ENCODE peak calls at places on chromosomes 12 and 14, in seven cellular contexts. One of them, this sample, is unnamed.

GRCh38 chr14:29682789-29683188 is 244.9 kb downstream of the PRKD1 start:
- DNase-seq in HT-29: no peak
- DNase-seq in BJ: no peak
- DNase-seq in thoracic aorta: no peak
- DNase-seq in activated naive CD4-positive, alpha-beta T cell: no peak
- DNase-seq in cardiac muscle cell: no peak
- DNase-seq in activated naive CD8-positive, alpha-beta T cell treated with anti-CD3 and anti-CD28 coated beads for 36 hours: no peak
- DNase-seq in this sample: no peak

GRCh38 chr14:104048758-104049496 is 36.6 kb upstream of the ASPG start:
- DNase-seq in HT-29: no peak
- DNase-seq in BJ: no peak
- DNase-seq in thoracic aorta: no peak
- DNase-seq in activated naive CD4-positive, alpha-beta T cell: no peak
- DNase-seq in cardiac muscle cell: peak
- DNase-seq in activated naive CD8-positive, alpha-beta T cell treated with anti-CD3 and anti-CD28 coated beads for 36 hours: no peak
- DNase-seq in this sample: no peak

GRCh38 chr12:49187184-49187583 is 1.7 kb downstream of the TUBA1A start:
- DNase-seq in HT-29: no peak
- DNase-seq in BJ: no peak
- DNase-seq in thoracic aorta: peak
- DNase-seq in activated naive CD4-positive, alpha-beta T cell: no peak
- DNase-seq in cardiac muscle cell: no peak
- DNase-seq in activated naive CD8-positive, alpha-beta T cell treated with anti-CD3 and anti-CD28 coated beads for 36 hours: no peak
- DNase-seq in this sample: no peak

GRCh38 chr14:92513966-92514843 is 624 bp downstream of the RIN3 start:
- DNase-seq in HT-29: no peak
- DNase-seq in BJ: no peak
- DNase-seq in thoracic aorta: no peak
- DNase-seq in activated naive CD4-positive, alpha-beta T cell: no peak
- DNase-seq in cardiac muscle cell: peak
- DNase-seq in activated naive CD8-positive, alpha-beta T cell treated with anti-CD3 and anti-CD28 coated beads for 36 hours: peak
- DNase-seq in this sample: no peak

GRCh38 chr12:106090586-106091411 is 48.0 kb downstream of the NUAK1 start:
- DNase-seq in HT-29: no peak
- DNase-seq in BJ: peak
- DNase-seq in thoracic aorta: peak
- DNase-seq in activated naive CD4-positive, alpha-beta T cell: no peak
- DNase-seq in cardiac muscle cell: no peak
- DNase-seq in activated naive CD8-positive, alpha-beta T cell treated with anti-CD3 and anti-CD28 coated beads for 36 hours: no peak
- DNase-seq in this sample: no peak

GRCh38 chr12:13870255-13870654 is 111.1 kb downstream of the GRIN2B start:
- DNase-seq in HT-29: no peak
- DNase-seq in BJ: no peak
- DNase-seq in thoracic aorta: no peak
- DNase-seq in activated naive CD4-positive, alpha-beta T cell: no peak
- DNase-seq in cardiac muscle cell: no peak
- DNase-seq in activated naive CD8-positive, alpha-beta T cell treated with anti-CD3 and anti-CD28 coated beads for 36 hours: no peak
- DNase-seq in this sample: no peak

GRCh38 chr14:80213602-80214001 is 2.3 kb upstream of the DIO2 start:
- DNase-seq in HT-29: peak
- DNase-seq in BJ: no peak
- DNase-seq in thoracic aorta: no peak
- DNase-seq in activated naive CD4-positive, alpha-beta T cell: no peak
- DNase-seq in cardiac muscle cell: peak
- DNase-seq in activated naive CD8-positive, alpha-beta T cell treated with anti-CD3 and anti-CD28 coated beads for 36 hours: no peak
- DNase-seq in this sample: no peak

GRCh38 chr12:49057888-49058287 is 2.7 kb downstream of the KMT2D start:
- DNase-seq in HT-29: peak
- DNase-seq in BJ: no peak
- DNase-seq in thoracic aorta: no peak
- DNase-seq in activated naive CD4-positive, alpha-beta T cell: no peak
- DNase-seq in cardiac muscle cell: no peak
- DNase-seq in activated naive CD8-positive, alpha-beta T cell treated with anti-CD3 and anti-CD28 coated beads for 36 hours: no peak
- DNase-seq in this sample: no peak

GRCh38 chr12:104969328-104969727 is 11.2 kb upstream of the SLC41A2 start:
- DNase-seq in HT-29: no peak
- DNase-seq in BJ: no peak
- DNase-seq in thoracic aorta: no peak
- DNase-seq in activated naive CD4-positive, alpha-beta T cell: no peak
- DNase-seq in cardiac muscle cell: no peak
- DNase-seq in activated naive CD8-positive, alpha-beta T cell treated with anti-CD3 and anti-CD28 coated beads for 36 hours: no peak
- DNase-seq in this sample: no peak

GRCh38 chr14:75153295-75153694 is 23.1 kb downstream of the TMED10 start:
- DNase-seq in HT-29: no peak
- DNase-seq in BJ: no peak
- DNase-seq in thoracic aorta: no peak
- DNase-seq in activated naive CD4-positive, alpha-beta T cell: no peak
- DNase-seq in cardiac muscle cell: no peak
- DNase-seq in activated naive CD8-positive, alpha-beta T cell treated with anti-CD3 and anti-CD28 coated beads for 36 hours: no peak
- DNase-seq in this sample: no peak

GRCh38 chr14:71692496-71692895 is 239.7 kb upstream of the RGS6 start:
- DNase-seq in HT-29: no peak
- DNase-seq in BJ: no peak
- DNase-seq in thoracic aorta: no peak
- DNase-seq in activated naive CD4-positive, alpha-beta T cell: no peak
- DNase-seq in cardiac muscle cell: no peak
- DNase-seq in activated naive CD8-positive, alpha-beta T cell treated with anti-CD3 and anti-CD28 coated beads for 36 hours: no peak
- DNase-seq in this sample: no peak

GRCh38 chr14:100246809-100247428 is 8.0 kb downstream of the YY1 start:
- DNase-seq in HT-29: peak
- DNase-seq in BJ: no peak
- DNase-seq in thoracic aorta: no peak
- DNase-seq in activated naive CD4-positive, alpha-beta T cell: no peak
- DNase-seq in cardiac muscle cell: peak
- DNase-seq in activated naive CD8-positive, alpha-beta T cell treated with anti-CD3 and anti-CD28 coated beads for 36 hours: no peak
- DNase-seq in this sample: no peak

GRCh38 chr12:46920503-46920902 is 94.7 kb upstream of the SLC38A4 start:
- DNase-seq in HT-29: no peak
- DNase-seq in BJ: no peak
- DNase-seq in thoracic aorta: no peak
- DNase-seq in activated naive CD4-positive, alpha-beta T cell: no peak
- DNase-seq in cardiac muscle cell: no peak
- DNase-seq in activated naive CD8-positive, alpha-beta T cell treated with anti-CD3 and anti-CD28 coated beads for 36 hours: no peak
- DNase-seq in this sample: no peak

GRCh38 chr14:78253986-78254385 is 83.8 kb downstream of the NRXN3 start:
- DNase-seq in HT-29: no peak
- DNase-seq in BJ: peak
- DNase-seq in thoracic aorta: no peak
- DNase-seq in activated naive CD4-positive, alpha-beta T cell: no peak
- DNase-seq in cardiac muscle cell: no peak
- DNase-seq in activated naive CD8-positive, alpha-beta T cell treated with anti-CD3 and anti-CD28 coated beads for 36 hours: no peak
- DNase-seq in this sample: no peak

GRCh38 chr14:35046751-35047536 is 872 bp downstream of the FAM177A1 start:
- DNase-seq in HT-29: peak
- DNase-seq in BJ: no peak
- DNase-seq in thoracic aorta: no peak
- DNase-seq in activated naive CD4-positive, alpha-beta T cell: peak
- DNase-seq in cardiac muscle cell: no peak
- DNase-seq in activated naive CD8-positive, alpha-beta T cell treated with anti-CD3 and anti-CD28 coated beads for 36 hours: no peak
- DNase-seq in this sample: no peak

GRCh38 chr12:27226319-27226984 is 17.6 kb upstream of the STK38L start:
- DNase-seq in HT-29: peak
- DNase-seq in BJ: no peak
- DNase-seq in thoracic aorta: no peak
- DNase-seq in activated naive CD4-positive, alpha-beta T cell: no peak
- DNase-seq in cardiac muscle cell: no peak
- DNase-seq in activated naive CD8-positive, alpha-beta T cell treated with anti-CD3 and anti-CD28 coated beads for 36 hours: no peak
- DNase-seq in this sample: no peak

GRCh38 chr12:59372971-59373370 is 222.9 kb upstream of the SLC16A7 start:
- DNase-seq in HT-29: peak
- DNase-seq in BJ: no peak
- DNase-seq in thoracic aorta: no peak
- DNase-seq in activated naive CD4-positive, alpha-beta T cell: no peak
- DNase-seq in cardiac muscle cell: no peak
- DNase-seq in activated naive CD8-positive, alpha-beta T cell treated with anti-CD3 and anti-CD28 coated beads for 36 hours: no peak
- DNase-seq in this sample: no peak

GRCh38 chr12:32947203-32947795 is 50.7 kb upstream of the PKP2 start:
- DNase-seq in HT-29: peak
- DNase-seq in BJ: no peak
- DNase-seq in thoracic aorta: no peak
- DNase-seq in activated naive CD4-positive, alpha-beta T cell: no peak
- DNase-seq in cardiac muscle cell: peak
- DNase-seq in activated naive CD8-positive, alpha-beta T cell treated with anti-CD3 and anti-CD28 coated beads for 36 hours: no peak
- DNase-seq in this sample: no peak

GRCh38 chr12:71594214-71594948 is 69.3 kb downstream of the ZFC3H1 start:
- DNase-seq in HT-29: peak
- DNase-seq in BJ: no peak
- DNase-seq in thoracic aorta: no peak
- DNase-seq in activated naive CD4-positive, alpha-beta T cell: no peak
- DNase-seq in cardiac muscle cell: peak
- DNase-seq in activated naive CD8-positive, alpha-beta T cell treated with anti-CD3 and anti-CD28 coated beads for 36 hours: no peak
- DNase-seq in this sample: no peak

GRCh38 chr12:116454950-116455447 is 104.2 kb upstream of the MAP1LC3B2 start:
- DNase-seq in HT-29: peak
- DNase-seq in BJ: peak
- DNase-seq in thoracic aorta: no peak
- DNase-seq in activated naive CD4-positive, alpha-beta T cell: no peak
- DNase-seq in cardiac muscle cell: no peak
- DNase-seq in activated naive CD8-positive, alpha-beta T cell treated with anti-CD3 and anti-CD28 coated beads for 36 hours: no peak
- DNase-seq in this sample: no peak

GRCh38 chr14:23528555-23528954 is 23.0 kb downstream of the ZFHX2 start:
- DNase-seq in HT-29: no peak
- DNase-seq in BJ: no peak
- DNase-seq in thoracic aorta: no peak
- DNase-seq in activated naive CD4-positive, alpha-beta T cell: no peak
- DNase-seq in cardiac muscle cell: no peak
- DNase-seq in activated naive CD8-positive, alpha-beta T cell treated with anti-CD3 and anti-CD28 coated beads for 36 hours: no peak
- DNase-seq in this sample: no peak

GRCh38 chr14:61866932-61867920 is 105.0 kb downstream of the SNAPC1 start:
- DNase-seq in HT-29: peak
- DNase-seq in BJ: no peak
- DNase-seq in thoracic aorta: no peak
- DNase-seq in activated naive CD4-positive, alpha-beta T cell: no peak
- DNase-seq in cardiac muscle cell: no peak
- DNase-seq in activated naive CD8-positive, alpha-beta T cell treated with anti-CD3 and anti-CD28 coated beads for 36 hours: no peak
- DNase-seq in this sample: no peak

GRCh38 chr12:84276215-84276614 is 636.4 kb downstream of the SLC6A15 start:
- DNase-seq in HT-29: no peak
- DNase-seq in BJ: no peak
- DNase-seq in thoracic aorta: no peak
- DNase-seq in activated naive CD4-positive, alpha-beta T cell: no peak
- DNase-seq in cardiac muscle cell: no peak
- DNase-seq in activated naive CD8-positive, alpha-beta T cell treated with anti-CD3 and anti-CD28 coated beads for 36 hours: no peak
- DNase-seq in this sample: no peak

GRCh38 chr14:96088911-96089310 is 49.7 kb downstream of the C14orf132 start:
- DNase-seq in HT-29: no peak
- DNase-seq in BJ: no peak
- DNase-seq in thoracic aorta: no peak
- DNase-seq in activated naive CD4-positive, alpha-beta T cell: no peak
- DNase-seq in cardiac muscle cell: no peak
- DNase-seq in activated naive CD8-positive, alpha-beta T cell treated with anti-CD3 and anti-CD28 coated beads for 36 hours: no peak
- DNase-seq in this sample: no peak

GRCh38 chr12:103698752-103699540 is 111.9 kb downstream of the STAB2 start:
- DNase-seq in HT-29: no peak
- DNase-seq in BJ: no peak
- DNase-seq in thoracic aorta: no peak
- DNase-seq in activated naive CD4-positive, alpha-beta T cell: no peak
- DNase-seq in cardiac muscle cell: no peak
- DNase-seq in activated naive CD8-positive, alpha-beta T cell treated with anti-CD3 and anti-CD28 coated beads for 36 hours: no peak
- DNase-seq in this sample: no peak

GRCh38 chr12:51482808-51483532 is 58.3 kb downstream of the SLC4A8 start:
- DNase-seq in HT-29: no peak
- DNase-seq in BJ: no peak
- DNase-seq in thoracic aorta: no peak
- DNase-seq in activated naive CD4-positive, alpha-beta T cell: no peak
- DNase-seq in cardiac muscle cell: no peak
- DNase-seq in activated naive CD8-positive, alpha-beta T cell treated with anti-CD3 and anti-CD28 coated beads for 36 hours: peak
- DNase-seq in this sample: no peak

GRCh38 chr14:62667515-62667914 is 377.7 kb downstream of the KCNH5 start:
- DNase-seq in HT-29: peak
- DNase-seq in BJ: no peak
- DNase-seq in thoracic aorta: no peak
- DNase-seq in activated naive CD4-positive, alpha-beta T cell: no peak
- DNase-seq in cardiac muscle cell: no peak
- DNase-seq in activated naive CD8-positive, alpha-beta T cell treated with anti-CD3 and anti-CD28 coated beads for 36 hours: no peak
- DNase-seq in this sample: no peak

GRCh38 chr12:32031109-32031508 is 71.9 kb downstream of the RESF1 start:
- DNase-seq in HT-29: no peak
- DNase-seq in BJ: no peak
- DNase-seq in thoracic aorta: no peak
- DNase-seq in activated naive CD4-positive, alpha-beta T cell: no peak
- DNase-seq in cardiac muscle cell: peak
- DNase-seq in activated naive CD8-positive, alpha-beta T cell treated with anti-CD3 and anti-CD28 coated beads for 36 hours: no peak
- DNase-seq in this sample: no peak

GRCh38 chr14:32396874-32397273 is 67.8 kb downstream of the AKAP6 start:
- DNase-seq in HT-29: no peak
- DNase-seq in BJ: no peak
- DNase-seq in thoracic aorta: no peak
- DNase-seq in activated naive CD4-positive, alpha-beta T cell: no peak
- DNase-seq in cardiac muscle cell: no peak
- DNase-seq in activated naive CD8-positive, alpha-beta T cell treated with anti-CD3 and anti-CD28 coated beads for 36 hours: no peak
- DNase-seq in this sample: no peak

GRCh38 chr14:30375280-30375892 is 183.6 kb upstream of the G2E3 start:
- DNase-seq in HT-29: peak
- DNase-seq in BJ: no peak
- DNase-seq in thoracic aorta: no peak
- DNase-seq in activated naive CD4-positive, alpha-beta T cell: peak
- DNase-seq in cardiac muscle cell: peak
- DNase-seq in activated naive CD8-positive, alpha-beta T cell treated with anti-CD3 and anti-CD28 coated beads for 36 hours: peak
- DNase-seq in this sample: peak